ENCODE peak calls at places on chromosomes 13 and 19, in four cellular contexts. Z is hepatocyte, D is adrenal gland, J is body of pancreas. O is an unnamed sample.

GRCh38 chr19:23718802-23719201 is 31.8 kb upstream of the ZNF675 start:
- DNase-seq in Z (no peak), D (no peak), J (no peak), O (no peak)

GRCh38 chr19:30718728-30719127 is 346.5 kb downstream of the ZNF536 start:
- DNase-seq in Z (no peak), D (peak), J (peak), O (no peak)

GRCh38 chr13:19618925-19619324 is 14.5 kb upstream of the MPHOSPH8 start:
- DNase-seq in Z (peak), D (no peak), J (no peak), O (no peak)

GRCh38 chr19:55529636-55530230 is 7.2 kb downstream of the SBK2 start:
- DNase-seq in Z (no peak), D (no peak), J (no peak), O (no peak)

GRCh38 chr13:34762312-34762711 is 179.8 kb upstream of the NBEA start:
- DNase-seq in Z (peak), D (no peak), J (no peak), O (no peak)

GRCh38 chr13:74243637-74244526 is 109.7 kb upstream of the KLF12 start:
- DNase-seq in Z (no peak), D (no peak), J (no peak), O (no peak)

GRCh38 chr13:75760182-75760981 is 124.3 kb downstream of the LMO7 start:
- DNase-seq in Z (peak), D (no peak), J (peak), O (peak)

GRCh38 chr19:17716309-17716929 is 2.9 kb upstream of the MAP1S start:
- DNase-seq in Z (no peak), D (no peak), J (no peak), O (no peak)

GRCh38 chr19:35767288-35768081 is 7.9 kb upstream of the ARHGAP33 start:
- DNase-seq in Z (peak), D (peak), J (peak), O (no peak)

GRCh38 chr19:11581740-11582139 is 4.3 kb upstream of the ACP5 start:
- DNase-seq in Z (no peak), D (no peak), J (no peak), O (no peak)

GRCh38 chr13:67736646-67737420 is 506.7 kb upstream of the PCDH9 start:
- DNase-seq in Z (peak), D (no peak), J (no peak), O (no peak)
- TF ChIP-seq CTCF in Z (peak), D (peak), J (no peak), O (no peak)

GRCh38 chr19:9937001-9937411 is 691 bp upstream of the OLFM2 start:
- DNase-seq in Z (no peak), D (no peak), J (no peak), O (no peak)
- H3K4me3 ChIP-seq in Z (peak), D (peak), J (no peak), O (no peak)

DNA sequence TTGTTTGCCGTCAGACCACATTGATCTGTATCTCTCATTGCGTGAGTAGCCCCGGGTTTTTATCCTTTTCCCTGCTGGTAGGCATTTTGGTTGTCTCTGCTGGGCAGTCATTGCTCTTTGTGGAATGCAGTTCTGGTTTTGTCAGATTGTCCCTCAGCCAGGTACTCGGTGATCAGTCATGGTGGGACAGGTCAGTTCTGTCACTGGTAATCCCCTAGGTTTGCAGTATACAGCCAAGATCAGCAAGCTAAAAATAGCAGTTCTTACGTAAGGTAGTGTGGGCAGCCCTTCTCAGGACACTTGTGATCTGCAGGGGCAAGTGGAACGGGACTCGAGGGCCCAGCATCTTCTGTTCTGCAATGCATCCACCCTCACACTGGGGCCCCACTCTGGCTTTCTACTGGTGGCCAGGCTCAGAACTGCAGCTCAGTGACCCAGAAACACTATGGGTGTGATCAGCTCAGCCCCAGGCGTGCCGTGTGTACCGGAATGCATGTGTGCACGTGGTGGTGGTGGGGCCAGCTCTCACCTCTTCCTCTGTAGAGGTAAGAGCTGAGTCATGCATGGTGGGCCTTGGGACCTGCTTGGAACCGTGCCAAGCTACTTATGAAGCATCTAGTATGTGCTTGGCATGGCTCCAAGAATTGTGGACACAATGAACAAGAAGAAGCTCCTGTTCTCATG is 6.3 kb downstream of the PLEKHF1 start:
- DNase-seq in Z (peak), D (no peak), J (peak), O (no peak)
- TF ChIP-seq CTCF in Z (no peak), D (no peak), J (no peak), O (no peak)

GRCh38 chr13:20831254-20831653 is 57.5 kb upstream of the EEF1AKMT1 start:
- DNase-seq in Z (no peak), D (no peak), J (no peak), O (no peak)
- H3K4me3 ChIP-seq in Z (no peak), D (no peak), J (no peak), O (peak)

GRCh38 chr19:51098366-51099069 is 9.7 kb downstream of the CTU1 start:
- DNase-seq in Z (peak), D (no peak), J (no peak), O (peak)

GRCh38 chr19:51097796-51098195 is 10.4 kb downstream of the CTU1 start:
- DNase-seq in Z (no peak), D (no peak), J (no peak), O (no peak)

GRCh38 chr19:51094696-51095279 is 12.1 kb upstream of the KLK14 start:
- DNase-seq in Z (peak), D (no peak), J (peak), O (no peak)

GRCh38 chr19:51097166-51097736 is 11.0 kb downstream of the CTU1 start:
- DNase-seq in Z (peak), D (peak), J (peak), O (peak)

DNA sequence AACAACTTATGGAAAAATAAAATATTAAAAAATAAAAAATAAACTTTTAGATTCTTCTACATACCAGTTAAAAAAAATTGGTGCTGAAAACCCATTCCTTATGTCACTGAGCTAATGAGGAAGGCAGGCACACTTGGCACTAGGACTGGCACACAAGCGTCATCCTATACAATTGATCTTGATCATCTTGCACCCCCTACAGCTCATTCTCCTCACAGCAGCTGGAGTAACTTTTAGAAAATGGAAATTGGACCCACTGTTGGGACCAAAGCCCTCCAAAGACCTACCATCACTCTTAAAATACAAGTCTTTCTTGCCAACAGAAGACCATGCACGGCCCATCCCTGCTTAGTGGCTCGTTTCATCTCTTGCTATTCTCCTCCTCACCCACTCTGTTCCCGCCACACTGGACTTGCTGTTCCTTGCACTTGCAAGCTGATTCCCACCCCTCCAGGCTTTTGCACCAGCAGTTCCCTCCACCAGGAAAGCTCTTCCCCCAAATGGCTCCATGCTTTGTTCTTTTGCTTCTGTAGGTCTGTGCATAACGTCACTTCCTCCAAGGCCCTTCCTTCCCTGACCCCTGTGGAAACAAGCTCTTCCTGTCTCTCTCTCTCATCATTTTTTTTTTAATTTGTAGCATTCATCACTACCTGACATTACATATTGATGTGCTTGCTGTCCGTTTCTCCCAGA is 11.6 kb downstream of the CTU1 start:
- DNase-seq in Z (no peak), D (no peak), J (no peak), O (no peak)
- TF ChIP-seq CTCF in Z (no peak), D (no peak), J (no peak), O (no peak)

GRCh38 chr13:98327326-98328314 is 150.6 kb upstream of the RNF113B start:
- DNase-seq in Z (peak), D (no peak), J (no peak), O (no peak)
- H3K4me3 ChIP-seq in Z (no peak), D (no peak), J (no peak), O (no peak)

GRCh38 chr19:6481541-6482342 is at the start of gene DENND1C:
- DNase-seq in Z (peak), D (no peak), J (no peak), O (peak)
- TF ChIP-seq CTCF in Z (peak), D (peak), J (peak), O (peak)

DNA sequence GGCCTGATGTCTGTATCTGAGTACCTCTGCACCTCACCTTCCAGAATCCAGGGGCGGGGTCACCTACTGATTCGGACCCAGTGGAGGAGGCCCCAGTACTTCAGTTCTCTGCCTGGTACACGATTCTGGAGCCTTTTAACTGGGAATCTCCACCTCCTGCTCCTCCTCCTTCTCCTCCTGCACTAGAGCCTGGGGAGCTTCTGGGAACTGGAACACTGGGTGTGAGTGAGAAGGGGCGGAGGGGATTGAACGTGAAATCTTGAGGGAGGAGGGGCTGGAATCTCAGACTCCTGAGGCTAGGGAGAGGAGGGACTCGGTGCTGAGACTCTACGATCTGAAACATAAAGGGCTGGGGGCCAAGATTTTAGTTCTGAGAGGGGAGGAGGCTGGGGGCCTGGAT is at the start of gene KLK8:
- DNase-seq in Z (no peak), D (no peak), J (no peak), O (no peak)
- H3K4me3 ChIP-seq in Z (no peak), D (no peak), J (no peak), O (no peak)